ENCODE peak calls at places on chromosome 18, in ten cellular contexts. One of them, this sample, is unnamed.

GRCh38 chr18:74499633-74500032 is 3.5 kb downstream of the CNDP2 start:
- DNase-seq in H7: no peak
- DNase-seq in GM23248: peak; percentile 53
- DNase-seq in adrenal gland: peak; percentile 29
- DNase-seq in GM06990: peak; percentile 57
- DNase-seq in stomach: peak; percentile 71
- DNase-seq in ovary: peak; percentile 73
- DNase-seq in brain microvascular endothelial cell: peak; percentile 18
- DNase-seq in GM23338: no peak
- DNase-seq in PC-9: peak; percentile 43
- DNase-seq in this sample: peak; percentile 66

GRCh38 chr18:48709371-48709770 is 170.5 kb downstream of the CTIF start:
- DNase-seq in H7: peak; percentile 80
- DNase-seq in GM23248: no peak
- DNase-seq in adrenal gland: no peak
- DNase-seq in GM06990: no peak
- DNase-seq in stomach: no peak
- DNase-seq in ovary: no peak
- DNase-seq in brain microvascular endothelial cell: no peak
- DNase-seq in GM23338: peak; percentile 55
- DNase-seq in PC-9: no peak
- DNase-seq in this sample: no peak

GRCh38 chr18:49650426-49650891 is 88.6 kb downstream of the LIPG start:
- DNase-seq in H7: no peak
- DNase-seq in GM23248: peak; percentile 38
- DNase-seq in adrenal gland: no peak
- DNase-seq in GM06990: no peak
- DNase-seq in stomach: peak; percentile 14
- DNase-seq in ovary: no peak
- DNase-seq in brain microvascular endothelial cell: no peak
- DNase-seq in GM23338: no peak
- DNase-seq in PC-9: peak; percentile 64
- DNase-seq in this sample: no peak

GRCh38 chr18:10274327-10274726 is 180.1 kb upstream of the APCDD1 start:
- DNase-seq in H7: no peak
- DNase-seq in GM23248: peak; percentile 87
- DNase-seq in adrenal gland: no peak
- DNase-seq in GM06990: no peak
- DNase-seq in stomach: no peak
- DNase-seq in ovary: no peak
- DNase-seq in brain microvascular endothelial cell: no peak
- DNase-seq in GM23338: no peak
- DNase-seq in PC-9: no peak
- DNase-seq in this sample: peak; percentile 18

GRCh38 chr18:33755918-33756590 is 178.0 kb downstream of the ASXL3 start:
- DNase-seq in H7: no peak
- DNase-seq in GM23248: peak; percentile 95
- DNase-seq in adrenal gland: no peak
- DNase-seq in GM06990: no peak
- DNase-seq in stomach: no peak
- DNase-seq in ovary: no peak
- DNase-seq in brain microvascular endothelial cell: peak; percentile 95
- DNase-seq in GM23338: no peak
- DNase-seq in PC-9: peak; percentile 46
- DNase-seq in this sample: peak; percentile 94

GRCh38 chr18:48836231-48836805 is 114.4 kb downstream of the SMAD7 start:
- DNase-seq in H7: no peak
- DNase-seq in GM23248: no peak
- DNase-seq in adrenal gland: no peak
- DNase-seq in GM06990: no peak
- DNase-seq in stomach: no peak
- DNase-seq in ovary: peak; percentile 16
- DNase-seq in brain microvascular endothelial cell: no peak
- DNase-seq in GM23338: no peak
- DNase-seq in PC-9: no peak
- DNase-seq in this sample: no peak

GRCh38 chr18:28960146-28960545 is 783.2 kb upstream of the CDH2 start:
- DNase-seq in H7: no peak
- DNase-seq in GM23248: peak; percentile 29
- DNase-seq in adrenal gland: no peak
- DNase-seq in GM06990: no peak
- DNase-seq in stomach: no peak
- DNase-seq in ovary: no peak
- DNase-seq in brain microvascular endothelial cell: no peak
- DNase-seq in GM23338: no peak
- DNase-seq in PC-9: no peak
- DNase-seq in this sample: peak; percentile 64

GRCh38 chr18:76878426-76878825 is 56.1 kb downstream of the ZNF236 start:
- DNase-seq in H7: no peak
- DNase-seq in GM23248: no peak
- DNase-seq in adrenal gland: no peak
- DNase-seq in GM06990: no peak
- DNase-seq in stomach: no peak
- DNase-seq in ovary: no peak
- DNase-seq in brain microvascular endothelial cell: no peak
- DNase-seq in GM23338: no peak
- DNase-seq in PC-9: no peak
- DNase-seq in this sample: no peak

GRCh38 chr18:54606835-54607212 is 15.8 kb downstream of the DYNAP start:
- DNase-seq in H7: no peak
- DNase-seq in GM23248: no peak
- DNase-seq in adrenal gland: no peak
- DNase-seq in GM06990: no peak
- DNase-seq in stomach: no peak
- DNase-seq in ovary: no peak
- DNase-seq in brain microvascular endothelial cell: no peak
- DNase-seq in GM23338: peak; percentile 36
- DNase-seq in PC-9: no peak
- DNase-seq in this sample: no peak

GRCh38 chr18:74373428-74373827 is 57.8 kb downstream of the C18orf63 start:
- DNase-seq in H7: no peak
- DNase-seq in GM23248: no peak
- DNase-seq in adrenal gland: no peak
- DNase-seq in GM06990: no peak
- DNase-seq in stomach: no peak
- DNase-seq in ovary: no peak
- DNase-seq in brain microvascular endothelial cell: no peak
- DNase-seq in GM23338: no peak
- DNase-seq in PC-9: no peak
- DNase-seq in this sample: no peak

GRCh38 chr18:47283476-47283875 is 32.0 kb upstream of the SKOR2 start:
- DNase-seq in H7: peak; percentile 43
- DNase-seq in GM23248: peak; percentile 55
- DNase-seq in adrenal gland: no peak
- DNase-seq in GM06990: no peak
- DNase-seq in stomach: no peak
- DNase-seq in ovary: no peak
- DNase-seq in brain microvascular endothelial cell: peak; percentile 20
- DNase-seq in GM23338: peak; percentile 79
- DNase-seq in PC-9: no peak
- DNase-seq in this sample: peak; percentile 1

GRCh38 chr18:50569930-50570329 is 10.0 kb downstream of the MAPK4 start:
- DNase-seq in H7: no peak
- DNase-seq in GM23248: no peak
- DNase-seq in adrenal gland: no peak
- DNase-seq in GM06990: no peak
- DNase-seq in stomach: no peak
- DNase-seq in ovary: no peak
- DNase-seq in brain microvascular endothelial cell: no peak
- DNase-seq in GM23338: peak; percentile 28
- DNase-seq in PC-9: no peak
- DNase-seq in this sample: no peak

GRCh38 chr18:55918449-55918848 is 330.5 kb upstream of the TCF4 start:
- DNase-seq in H7: no peak
- DNase-seq in GM23248: peak; percentile 61
- DNase-seq in adrenal gland: no peak
- DNase-seq in GM06990: no peak
- DNase-seq in stomach: no peak
- DNase-seq in ovary: no peak
- DNase-seq in brain microvascular endothelial cell: peak; percentile 29
- DNase-seq in GM23338: no peak
- DNase-seq in PC-9: no peak
- DNase-seq in this sample: peak; percentile 49

GRCh38 chr18:45686892-45687611 is 36.9 kb upstream of the SLC14A1 start:
- DNase-seq in H7: no peak
- DNase-seq in GM23248: no peak
- DNase-seq in adrenal gland: no peak
- DNase-seq in GM06990: peak; percentile 71
- DNase-seq in stomach: no peak
- DNase-seq in ovary: no peak
- DNase-seq in brain microvascular endothelial cell: no peak
- DNase-seq in GM23338: no peak
- DNase-seq in PC-9: no peak
- DNase-seq in this sample: no peak

GRCh38 chr18:46169464-46169941 is 65.3 kb downstream of the HAUS1 start:
- DNase-seq in H7: no peak
- DNase-seq in GM23248: peak; percentile 84
- DNase-seq in adrenal gland: peak; percentile 20
- DNase-seq in GM06990: no peak
- DNase-seq in stomach: no peak
- DNase-seq in ovary: no peak
- DNase-seq in brain microvascular endothelial cell: peak; percentile 78
- DNase-seq in GM23338: no peak
- DNase-seq in PC-9: peak; percentile 72
- DNase-seq in this sample: peak; percentile 78

GRCh38 chr18:76720683-76721082 is 101.7 kb upstream of the ZNF236 start:
- DNase-seq in H7: no peak
- DNase-seq in GM23248: peak; percentile 29
- DNase-seq in adrenal gland: no peak
- DNase-seq in GM06990: no peak
- DNase-seq in stomach: no peak
- DNase-seq in ovary: no peak
- DNase-seq in brain microvascular endothelial cell: no peak
- DNase-seq in GM23338: no peak
- DNase-seq in PC-9: no peak
- DNase-seq in this sample: no peak

DNA sequence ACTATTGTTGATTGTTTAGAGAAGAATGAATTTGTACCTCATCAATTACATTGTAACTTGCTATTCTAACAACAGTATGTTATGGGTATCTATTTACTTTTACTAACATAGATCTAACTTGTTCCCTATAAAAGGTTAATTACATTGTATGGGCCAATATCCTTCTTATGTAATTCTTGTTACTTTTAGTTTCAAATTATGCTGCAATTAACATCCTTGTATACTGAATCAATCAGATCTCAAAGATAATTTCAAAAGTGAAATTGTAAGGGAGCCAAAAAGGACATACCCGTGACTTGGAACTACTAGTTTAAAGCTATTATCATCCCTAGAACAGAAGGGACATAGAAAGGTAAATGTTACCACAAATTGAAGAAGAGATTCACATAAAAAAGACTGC is 79.9 kb upstream of the RIT2 start:
- DNase-seq in H7: no peak
- DNase-seq in GM23248: no peak
- DNase-seq in adrenal gland: no peak
- DNase-seq in GM06990: no peak
- DNase-seq in stomach: no peak
- DNase-seq in ovary: no peak
- DNase-seq in brain microvascular endothelial cell: no peak
- DNase-seq in GM23338: no peak
- DNase-seq in PC-9: no peak
- DNase-seq in this sample: no peak
- H3K27me3 ChIP-seq in H7: no peaks in the 10 kb centered on the region
- H3K27me3 ChIP-seq in GM23248: no peaks in the 10 kb centered on the region
- H3K27me3 ChIP-seq in adrenal gland: no peaks in the 10 kb centered on the region
- H3K27me3 ChIP-seq in GM06990: no peaks in the 10 kb centered on the region
- H3K27me3 ChIP-seq in stomach: no peaks in the 10 kb centered on the region
- H3K27me3 ChIP-seq in ovary: no peaks in the 10 kb centered on the region
- H3K27me3 ChIP-seq in brain microvascular endothelial cell: no peaks in the 10 kb centered on the region
- H3K27me3 ChIP-seq in GM23338: no peaks in the 10 kb centered on the region
- H3K27me3 ChIP-seq in PC-9: no peaks in the 10 kb centered on the region
- H3K27me3 ChIP-seq in this sample: no peaks in the 10 kb centered on the region

GRCh38 chr18:35918564-35918963 is 53.9 kb upstream of the RMP24 start:
- DNase-seq in H7: no peak
- DNase-seq in GM23248: no peak
- DNase-seq in adrenal gland: no peak
- DNase-seq in GM06990: no peak
- DNase-seq in stomach: no peak
- DNase-seq in ovary: no peak
- DNase-seq in brain microvascular endothelial cell: no peak
- DNase-seq in GM23338: no peak
- DNase-seq in PC-9: no peak
- DNase-seq in this sample: no peak
- H3K27me3 ChIP-seq in H7: no peaks in the 10 kb centered on the region
- H3K27me3 ChIP-seq in GM23248: peaks cover 7% of the 10 kb centered on the region
- H3K27me3 ChIP-seq in adrenal gland: peaks cover 3% of the 10 kb centered on the region
- H3K27me3 ChIP-seq in GM06990: no peaks in the 10 kb centered on the region
- H3K27me3 ChIP-seq in stomach: no peaks in the 10 kb centered on the region
- H3K27me3 ChIP-seq in ovary: no peaks in the 10 kb centered on the region
- H3K27me3 ChIP-seq in brain microvascular endothelial cell: no peaks in the 10 kb centered on the region
- H3K27me3 ChIP-seq in GM23338: no peaks in the 10 kb centered on the region
- H3K27me3 ChIP-seq in PC-9: no peaks in the 10 kb centered on the region
- H3K27me3 ChIP-seq in this sample: peaks cover 4% of the 10 kb centered on the region

GRCh38 chr18:57433492-57434176 is 1.5 kb upstream of the ONECUT2 start:
- DNase-seq in H7: no peak
- DNase-seq in GM23248: peak; percentile 6
- DNase-seq in adrenal gland: no peak
- DNase-seq in GM06990: no peak
- DNase-seq in stomach: no peak
- DNase-seq in ovary: no peak
- DNase-seq in brain microvascular endothelial cell: no peak
- DNase-seq in GM23338: peak; percentile 9
- DNase-seq in PC-9: peak; percentile 37
- DNase-seq in this sample: no peak
- H3K27me3 ChIP-seq in H7: peaks cover 92% of the 10 kb centered on the region
- H3K27me3 ChIP-seq in GM23248: peaks cover 87% of the 10 kb centered on the region
- H3K27me3 ChIP-seq in adrenal gland: peaks cover 68% of the 10 kb centered on the region
- H3K27me3 ChIP-seq in GM06990: peaks cover 2% of the 10 kb centered on the region
- H3K27me3 ChIP-seq in stomach: peaks cover 53% of the 10 kb centered on the region
- H3K27me3 ChIP-seq in ovary: no peaks in the 10 kb centered on the region
- H3K27me3 ChIP-seq in brain microvascular endothelial cell: peaks cover 89% of the 10 kb centered on the region
- H3K27me3 ChIP-seq in GM23338: peaks cover 93% of the 10 kb centered on the region
- H3K27me3 ChIP-seq in PC-9: no peaks in the 10 kb centered on the region
- H3K27me3 ChIP-seq in this sample: peaks cover 91% of the 10 kb centered on the region

DNA sequence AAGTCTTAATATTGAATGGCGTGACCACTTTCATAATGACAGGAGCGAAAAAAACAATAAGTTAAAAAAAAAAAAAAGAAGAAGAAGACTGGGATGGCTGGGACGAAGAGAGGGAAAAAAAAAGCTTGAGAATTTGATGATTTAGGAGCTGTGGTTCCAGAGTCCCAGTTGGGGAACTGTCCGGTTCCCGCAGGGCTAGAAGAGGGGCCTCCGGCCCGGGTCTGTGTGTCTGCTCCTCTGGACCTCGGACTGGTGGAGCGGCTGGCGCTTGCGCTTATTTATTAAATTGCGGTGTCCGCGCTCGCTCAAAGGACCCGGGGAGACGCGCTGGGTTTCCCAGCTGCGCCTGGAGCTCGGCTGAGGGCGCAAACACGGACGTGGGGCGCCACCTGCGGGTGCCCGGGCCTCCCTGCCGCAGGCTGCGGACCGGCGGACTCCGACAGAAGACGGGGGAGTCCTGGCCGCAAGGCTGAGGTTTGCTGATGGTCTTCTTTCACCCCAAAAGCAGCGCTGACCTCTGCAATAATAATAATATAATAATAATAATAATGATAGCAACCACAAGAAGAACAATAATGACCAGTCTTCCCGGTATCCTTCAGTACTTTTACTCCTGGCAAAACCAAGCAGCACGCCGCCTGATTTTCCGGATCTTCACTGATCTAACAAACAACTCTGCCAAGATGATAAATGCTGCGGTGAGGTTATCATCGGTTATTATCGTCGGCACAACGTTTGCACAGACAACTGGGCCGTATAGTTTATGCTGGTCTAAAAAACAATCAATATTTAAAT is at the start of gene CBLN2:
- DNase-seq in H7: peak; percentile 90
- DNase-seq in GM23248: peak; percentile 79
- DNase-seq in adrenal gland: peak; percentile 42
- DNase-seq in GM06990: peak; percentile 48
- DNase-seq in stomach: no peak
- DNase-seq in ovary: peak; percentile 44
- DNase-seq in brain microvascular endothelial cell: peak; percentile 23
- DNase-seq in GM23338: peak; percentile 77
- DNase-seq in PC-9: no peak
- DNase-seq in this sample: peak; percentile 41
- H3K27me3 ChIP-seq in H7: peaks cover 50% of the 10 kb centered on the region
- H3K27me3 ChIP-seq in GM23248: peaks cover 49% of the 10 kb centered on the region
- H3K27me3 ChIP-seq in adrenal gland: peaks cover 38% of the 10 kb centered on the region
- H3K27me3 ChIP-seq in GM06990: no peaks in the 10 kb centered on the region
- H3K27me3 ChIP-seq in stomach: peaks cover 6% of the 10 kb centered on the region
- H3K27me3 ChIP-seq in ovary: no peaks in the 10 kb centered on the region
- H3K27me3 ChIP-seq in brain microvascular endothelial cell: peaks cover 30% of the 10 kb centered on the region
- H3K27me3 ChIP-seq in GM23338: peaks cover 58% of the 10 kb centered on the region
- H3K27me3 ChIP-seq in PC-9: no peaks in the 10 kb centered on the region
- H3K27me3 ChIP-seq in this sample: peaks cover 54% of the 10 kb centered on the region